ENCODE peak calls at places on chromosomes 16 and 17, in seven cellular contexts. Z is progenitor cell of endocrine pancreas; F is CD8-positive, alpha-beta T cell; Y is B cell; V is heart left ventricle; E is A549; M is RWPE1. U is an unnamed sample.

GRCh38 chr16:85083051-85083639 is 29.1 kb downstream of the CIBAR2 start:
- DNase-seq in E (no peak), V (no peak), Z (no peak), M (no peak), Y (no peak), F (no peak), U (no peak)

GRCh38 chr17:43327421-43327820 is 71.4 kb upstream of the ARL4D start:
- DNase-seq in V (no peak), Z (no peak), E (no peak), Y (no peak), M (no peak), F (no peak), U (no peak)

GRCh38 chr17:74892013-74892841 is 1.2 kb downstream of the FADS6 start:
- DNase-seq in E (no peak), V (no peak), Z (no peak), F (no peak), M (no peak), Y (no peak), U (no peak)

GRCh38 chr17:45574376-45574775 is 83.9 kb upstream of the PLEKHM1 start:
- DNase-seq in E (no peak), F (no peak), M (no peak), Z (no peak), V (no peak), Y (no peak), U (no peak)

GRCh38 chr16:17328971-17329370 is 141.8 kb downstream of the XYLT1 start:
- DNase-seq in Z (no peak), Y (no peak), M (no peak), V (no peak), F (no peak), E (no peak), U (no peak)

GRCh38 chr17:66474810-66475497 is 172.5 kb downstream of the PRKCA start:
- DNase-seq in F (no peak), Z (no peak), E (no peak), V (no peak), M (no peak), Y (no peak), U (no peak)

GRCh38 chr17:64172510-64172909 is 42.6 kb upstream of the ERN1 start:
- DNase-seq in Z (no peak), F (no peak), E (no peak), M (no peak), V (no peak), Y (no peak), U (no peak)

GRCh38 chr17:7081341-7082062 is 1.5 kb upstream of the CLEC10A start:
- DNase-seq in F (peak; percentile 53), E (no peak), M (no peak), Y (peak; percentile 31), Z (no peak), V (no peak), U (no peak)

GRCh38 chr16:8901318-8901861 is 19.2 kb downstream of the LITAFD start:
- DNase-seq in Y (no peak), F (no peak), Z (no peak), V (no peak), E (no peak), M (no peak), U (no peak)

GRCh38 chr17:74610108-74610507 is 13.4 kb downstream of the CD300E start:
- DNase-seq in M (no peak), V (no peak), Y (no peak), Z (no peak), E (no peak), F (no peak), U (no peak)

GRCh38 chr16:11744075-11744470 is 1.4 kb upstream of the TXNDC11 start:
- DNase-seq in Y (no peak), M (no peak), F (no peak), Z (no peak), V (no peak), E (no peak), U (no peak)

GRCh38 chr17:59763861-59764260 is 56.4 kb downstream of the VMP1 start:
- DNase-seq in Z (no peak), E (no peak), M (peak; percentile 36), F (no peak), V (no peak), Y (no peak), U (no peak)

GRCh38 chr17:47278561-47278960 is 24.9 kb downstream of the ITGB3 start:
- DNase-seq in M (no peak), F (no peak), Z (no peak), E (no peak), V (no peak), Y (no peak), U (no peak)

GRCh38 chr17:47277921-47278320 is 24.3 kb downstream of the ITGB3 start:
- DNase-seq in Z (no peak), Y (no peak), F (no peak), E (no peak), V (no peak), M (no peak), U (no peak)

GRCh38 chr17:47281246-47281645 is 27.6 kb downstream of the ITGB3 start:
- DNase-seq in M (no peak), V (no peak), E (no peak), Y (no peak), F (no peak), Z (no peak), U (no peak)

GRCh38 chr17:47280072-47280811 is 26.6 kb downstream of the ITGB3 start:
- DNase-seq in Y (no peak), M (no peak), F (no peak), V (no peak), Z (no peak), E (no peak), U (no peak)

GRCh38 chr17:47279062-47279801 is 25.6 kb downstream of the ITGB3 start:
- DNase-seq in F (no peak), V (peak; percentile 77), M (peak; percentile 30), Z (no peak), Y (peak; percentile 77), E (no peak), U (no peak)
- TF ChIP-seq CTCF in F (no peak), V (no peak), M (no peak), Z (no peak), Y (no peak), E (no peak), U (no peak)

DNA sequence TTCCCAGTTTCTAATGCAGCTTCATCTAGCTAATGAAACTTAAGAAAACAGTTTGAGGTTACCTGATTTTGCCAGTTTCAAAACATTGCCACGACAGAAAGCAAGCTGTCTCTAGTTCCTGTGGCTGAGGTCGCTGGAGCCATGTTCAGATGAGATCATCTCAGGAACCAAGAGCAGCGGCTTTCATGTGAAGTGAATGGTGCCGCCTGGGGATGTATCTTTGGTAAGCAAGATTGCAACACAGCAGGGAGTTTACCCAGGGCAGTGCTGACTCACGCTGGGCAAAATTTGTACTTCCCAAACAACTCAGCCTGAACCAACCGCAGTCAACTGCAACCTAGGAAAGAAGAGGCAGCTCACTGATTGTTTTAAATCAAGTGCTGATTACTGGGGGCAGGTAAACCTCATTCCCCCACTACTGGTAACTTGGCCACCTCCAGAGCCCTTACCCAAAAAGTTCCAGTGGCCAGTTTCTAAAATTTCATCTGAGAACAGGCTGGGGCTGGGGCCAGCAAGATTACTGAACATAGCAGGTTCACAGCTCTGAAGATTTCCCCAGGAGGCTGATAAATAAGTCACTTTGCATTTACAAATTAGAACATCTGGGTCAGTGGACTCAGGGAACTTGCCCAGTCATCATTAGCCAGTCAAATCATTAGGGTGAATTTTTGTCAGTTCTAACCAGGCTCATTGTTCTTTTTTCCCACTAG is at the start of gene RFFL:
- DNase-seq in F (peak; percentile 86), E (peak; percentile 99), Y (peak; percentile 73), M (peak; percentile 96), V (peak; percentile 80), Z (peak; percentile 12), U (no peak)
- TF ChIP-seq CTCF in F (no peak), E (no peak), Y (no peak), M (peak; percentile 23), V (no peak), Z (no peak), U (no peak)

DNA sequence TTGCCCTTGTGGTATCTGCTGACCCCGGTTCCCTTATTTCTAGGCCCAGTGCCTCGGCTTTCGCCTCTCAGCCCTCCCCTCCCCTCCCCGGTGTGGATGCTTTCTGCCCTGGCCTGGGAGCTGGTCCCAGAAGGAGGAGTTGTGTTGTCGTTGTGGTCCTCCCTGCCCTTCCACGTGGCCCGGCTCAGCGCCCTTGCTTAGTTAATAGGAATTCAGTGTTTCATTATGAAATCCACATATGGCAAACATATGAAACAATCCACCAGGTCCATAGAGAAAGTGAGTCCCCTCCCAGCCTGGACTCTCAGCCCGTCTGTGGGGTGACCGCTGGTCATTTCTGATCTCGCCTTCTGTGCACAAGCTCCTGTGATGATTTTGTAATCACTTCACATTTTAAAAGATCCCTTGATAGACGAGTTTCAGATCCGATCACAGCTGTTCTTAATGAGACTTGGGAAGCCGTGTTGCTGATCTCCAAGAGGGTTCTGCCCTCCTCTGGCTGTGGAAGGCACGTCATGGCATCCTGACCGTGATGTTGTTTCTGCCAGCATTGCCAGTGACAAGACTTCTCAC is 112.1 kb downstream of the BANP start:
- DNase-seq in M (no peak), V (peak; percentile 40), Z (no peak), E (no peak), F (no peak), Y (no peak), U (no peak)
- TF ChIP-seq CTCF in M (no peak), V (no peak), Z (no peak), E (no peak), F (no peak), Y (no peak), U (peak; percentile 35)

GRCh38 chr16:88403794-88404581 is 21.2 kb downstream of the ZNF469 start:
- DNase-seq in M (no peak), V (no peak), E (no peak), F (no peak), Y (no peak), Z (no peak), U (no peak)

GRCh38 chr16:88406096-88407041 is 23.6 kb downstream of the ZNF469 start:
- DNase-seq in Y (no peak), V (no peak), F (no peak), E (no peak), Z (no peak), M (no peak), U (no peak)

GRCh38 chr16:88405325-88406060 is 22.7 kb downstream of the ZNF469 start:
- DNase-seq in M (no peak), F (no peak), Z (no peak), Y (no peak), E (no peak), V (peak; percentile 50), U (no peak)

GRCh38 chr16:88402551-88402950 is 19.8 kb downstream of the ZNF469 start:
- DNase-seq in Y (no peak), Z (no peak), V (no peak), M (no peak), E (no peak), F (no peak), U (no peak)

DNA sequence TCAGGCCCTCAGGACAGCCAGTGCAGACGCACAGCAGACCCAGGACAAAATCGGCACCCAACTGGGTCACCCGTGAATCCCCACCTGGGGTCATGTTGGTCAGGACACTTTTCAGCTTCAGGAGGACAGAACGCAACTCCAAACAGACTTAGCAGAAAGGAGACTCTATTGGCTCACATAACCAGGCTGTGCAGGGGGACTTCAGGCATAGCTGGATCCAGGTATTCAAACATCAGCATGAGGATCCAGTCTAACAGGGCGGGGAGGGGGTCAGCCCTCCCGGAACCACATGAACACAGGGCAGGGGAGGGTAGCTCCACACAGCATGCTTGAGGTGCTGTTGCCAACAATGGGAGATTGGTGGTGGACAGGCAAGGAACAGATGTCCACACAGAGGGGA is 22.0 kb downstream of the ZNF469 start:
- DNase-seq in Y (no peak), F (no peak), Z (no peak), E (no peak), V (no peak), M (no peak), U (no peak)
- TF ChIP-seq CTCF in Y (no peak), F (no peak), Z (no peak), E (no peak), V (no peak), M (no peak), U (no peak)

GRCh38 chr16:29881050-29881449 is 18.0 kb upstream of the CDIPT start:
- DNase-seq in Y (no peak), Z (no peak), M (no peak), E (no peak), F (no peak), V (no peak), U (no peak)
- TF ChIP-seq CTCF in Y (no peak), Z (no peak), M (no peak), E (no peak), F (no peak), V (no peak), U (no peak)

U was measured in type B pancreatic cell.